ENCODE peak calls at places on chromosome 19, in six cellular contexts. One of them, this sample, is unnamed.
A peak's percentile ranks its signal among the peaks of the same experiment; 100 is the strongest.

GRCh38 chr19:1122972-1123363 is 19.2 kb downstream of the GPX4 start:
- DNase-seq in K562: peak; percentile 99
- DNase-seq in HCT116: peak; percentile 55
- DNase-seq in GM12878: no peak
- DNase-seq in H1: no peak
- DNase-seq in HepG2: peak; percentile 29
- DNase-seq in this sample: peak; percentile 99

GRCh38 chr19:19911150-19911549 is 10.4 kb downstream of the ZNF93 start:
- DNase-seq in K562: no peak
- DNase-seq in HCT116: no peak
- DNase-seq in GM12878: no peak
- DNase-seq in H1: no peak
- DNase-seq in HepG2: no peak
- DNase-seq in this sample: no peak

GRCh38 chr19:40217027-40217810 is 965 bp downstream of the TTC9B start:
- DNase-seq in K562: peak; percentile 62
- DNase-seq in HCT116: peak; percentile 69
- DNase-seq in GM12878: no peak
- DNase-seq in H1: peak; percentile 39
- DNase-seq in HepG2: no peak
- DNase-seq in this sample: peak; percentile 81

GRCh38 chr19:29798783-29799182 is 13.0 kb upstream of the CCNE1 start:
- DNase-seq in K562: no peak
- DNase-seq in HCT116: no peak
- DNase-seq in GM12878: no peak
- DNase-seq in H1: no peak
- DNase-seq in HepG2: no peak
- DNase-seq in this sample: no peak

GRCh38 chr19:40604647-40605200 is 3.6 kb downstream of the LTBP4 start:
- DNase-seq in K562: peak; percentile 41
- DNase-seq in HCT116: no peak
- DNase-seq in GM12878: no peak
- DNase-seq in H1: no peak
- DNase-seq in HepG2: no peak
- DNase-seq in this sample: no peak

GRCh38 chr19:50506700-50507099 is 4.3 kb downstream of the JOSD2 start:
- DNase-seq in K562: no peak
- DNase-seq in HCT116: no peak
- DNase-seq in GM12878: no peak
- DNase-seq in H1: no peak
- DNase-seq in HepG2: no peak
- DNase-seq in this sample: no peak

GRCh38 chr19:19461671-19462622 is 53.4 kb downstream of the TSSK6 start:
- DNase-seq in K562: peak; percentile 80
- DNase-seq in HCT116: no peak
- DNase-seq in GM12878: no peak
- DNase-seq in H1: peak; percentile 78
- DNase-seq in HepG2: peak; percentile 65
- DNase-seq in this sample: peak; percentile 94

GRCh38 chr19:11984986-11985385 is 20.1 kb downstream of the ZNF763 start:
- DNase-seq in K562: no peak
- DNase-seq in HCT116: no peak
- DNase-seq in GM12878: no peak
- DNase-seq in H1: no peak
- DNase-seq in HepG2: peak; percentile 39
- DNase-seq in this sample: peak; percentile 27

GRCh38 chr19:49182848-49183375 is 25.3 kb downstream of the TRPM4 start:
- DNase-seq in K562: peak; percentile 11
- DNase-seq in HCT116: no peak
- DNase-seq in GM12878: no peak
- DNase-seq in H1: no peak
- DNase-seq in HepG2: no peak
- DNase-seq in this sample: no peak

GRCh38 chr19:1292419-1293151 is 6.9 kb downstream of the EFNA2 start:
- DNase-seq in K562: no peak
- DNase-seq in HCT116: no peak
- DNase-seq in GM12878: no peak
- DNase-seq in H1: no peak
- DNase-seq in HepG2: no peak
- DNase-seq in this sample: no peak

GRCh38 chr19:14479309-14479984 is 4.3 kb upstream of the PTGER1 start:
- DNase-seq in K562: no peak
- DNase-seq in HCT116: no peak
- DNase-seq in GM12878: no peak
- DNase-seq in H1: no peak
- DNase-seq in HepG2: no peak
- DNase-seq in this sample: no peak

GRCh38 chr19:31352782-31353651 is 3.8 kb upstream of the TSHZ3 start:
- DNase-seq in K562: no peak
- DNase-seq in HCT116: no peak
- DNase-seq in GM12878: no peak
- DNase-seq in H1: no peak
- DNase-seq in HepG2: no peak
- DNase-seq in this sample: peak; percentile 36

GRCh38 chr19:3045885-3046603 is 16.3 kb downstream of the TLE5 start:
- DNase-seq in K562: no peak
- DNase-seq in HCT116: no peak
- DNase-seq in GM12878: no peak
- DNase-seq in H1: no peak
- DNase-seq in HepG2: no peak
- DNase-seq in this sample: no peak

GRCh38 chr19:32188921-32189320 is 156.5 kb upstream of the ZNF507 start:
- DNase-seq in K562: no peak
- DNase-seq in HCT116: no peak
- DNase-seq in GM12878: no peak
- DNase-seq in H1: no peak
- DNase-seq in HepG2: no peak
- DNase-seq in this sample: no peak

GRCh38 chr19:11581740-11582139 is 4.3 kb upstream of the ACP5 start:
- DNase-seq in K562: peak; percentile 37
- DNase-seq in HCT116: no peak
- DNase-seq in GM12878: peak; percentile 96
- DNase-seq in H1: no peak
- DNase-seq in HepG2: no peak
- DNase-seq in this sample: no peak

GRCh38 chr19:1155352-1156304 is 18.4 kb downstream of the SBNO2 start:
- DNase-seq in K562: no peak
- DNase-seq in HCT116: no peak
- DNase-seq in GM12878: no peak
- DNase-seq in H1: no peak
- DNase-seq in HepG2: no peak
- DNase-seq in this sample: no peak

GRCh38 chr19:31223805-31224534 is 125.3 kb downstream of the TSHZ3 start:
- DNase-seq in K562: no peak
- DNase-seq in HCT116: no peak
- DNase-seq in GM12878: no peak
- DNase-seq in H1: no peak
- DNase-seq in HepG2: no peak
- DNase-seq in this sample: no peak

GRCh38 chr19:16112778-16113177 is 1.1 kb downstream of the RAB8A start:
- DNase-seq in K562: peak; percentile 51
- DNase-seq in HCT116: no peak
- DNase-seq in GM12878: no peak
- DNase-seq in H1: no peak
- DNase-seq in HepG2: no peak
- DNase-seq in this sample: no peak

GRCh38 chr19:13146763-13147563 is 3.2 kb downstream of the STX10 start:
- DNase-seq in K562: no peak
- DNase-seq in HCT116: no peak
- DNase-seq in GM12878: no peak
- DNase-seq in H1: no peak
- DNase-seq in HepG2: no peak
- DNase-seq in this sample: peak; percentile 67

GRCh38 chr19:29263305-29264080 is 50.5 kb upstream of the UQCRFS1 start:
- DNase-seq in K562: peak; percentile 58
- DNase-seq in HCT116: no peak
- DNase-seq in GM12878: no peak
- DNase-seq in H1: no peak
- DNase-seq in HepG2: peak; percentile 11
- DNase-seq in this sample: peak; percentile 65

GRCh38 chr19:4446801-4447200 is 10.8 kb downstream of the UBXN6 start:
- DNase-seq in K562: no peak
- DNase-seq in HCT116: no peak
- DNase-seq in GM12878: no peak
- DNase-seq in H1: no peak
- DNase-seq in HepG2: no peak
- DNase-seq in this sample: no peak

GRCh38 chr19:45514376-45515051 is 7.2 kb downstream of the VASP start:
- DNase-seq in K562: peak; percentile 23
- DNase-seq in HCT116: no peak
- DNase-seq in GM12878: no peak
- DNase-seq in H1: no peak
- DNase-seq in HepG2: peak; percentile 95
- DNase-seq in this sample: no peak

GRCh38 chr19:55447421-55448174 is 4.5 kb upstream of the SHISA7 start:
- DNase-seq in K562: peak; percentile 6
- DNase-seq in HCT116: no peak
- DNase-seq in GM12878: no peak
- DNase-seq in H1: no peak
- DNase-seq in HepG2: no peak
- DNase-seq in this sample: peak; percentile 78

GRCh38 chr19:16825312-16826168 is 3.7 kb upstream of the SIN3B start:
- DNase-seq in K562: no peak
- DNase-seq in HCT116: no peak
- DNase-seq in GM12878: no peak
- DNase-seq in H1: no peak
- DNase-seq in HepG2: no peak
- DNase-seq in this sample: peak; percentile 33

GRCh38 chr19:7850429-7850819 is 20.4 kb downstream of the EVI5L start:
- DNase-seq in K562: no peak
- DNase-seq in HCT116: no peak
- DNase-seq in GM12878: no peak
- DNase-seq in H1: no peak
- DNase-seq in HepG2: no peak
- DNase-seq in this sample: peak; percentile 60

GRCh38 chr19:32251634-32252332 is 93.6 kb upstream of the ZNF507 start:
- DNase-seq in K562: no peak
- DNase-seq in HCT116: no peak
- DNase-seq in GM12878: no peak
- DNase-seq in H1: no peak
- DNase-seq in HepG2: no peak
- DNase-seq in this sample: no peak

GRCh38 chr19:45920458-45920857 is 5.9 kb upstream of the NANOS2 start:
- DNase-seq in K562: no peak
- DNase-seq in HCT116: no peak
- DNase-seq in GM12878: no peak
- DNase-seq in H1: no peak
- DNase-seq in HepG2: no peak
- DNase-seq in this sample: no peak

GRCh38 chr19:6433165-6433564 is 398 bp downstream of the SLC25A41 start:
- DNase-seq in K562: no peak
- DNase-seq in HCT116: no peak
- DNase-seq in GM12878: no peak
- DNase-seq in H1: no peak
- DNase-seq in HepG2: no peak
- DNase-seq in this sample: no peak
- TF ChIP-seq JUND in K562: no peak
- TF ChIP-seq JUND in HCT116: no peak
- TF ChIP-seq JUND in GM12878: no peak
- TF ChIP-seq JUND in H1: no peak
- TF ChIP-seq JUND in HepG2: no peak
- TF ChIP-seq JUND in this sample: no peak

GRCh38 chr19:38234615-38235014 is 10.6 kb upstream of the DPF1 start:
- DNase-seq in K562: no peak
- DNase-seq in HCT116: no peak
- DNase-seq in GM12878: no peak
- DNase-seq in H1: no peak
- DNase-seq in HepG2: no peak
- DNase-seq in this sample: no peak

GRCh38 chr19:38231918-38232317 is 7.9 kb upstream of the DPF1 start:
- DNase-seq in K562: no peak
- DNase-seq in HCT116: no peak
- DNase-seq in GM12878: no peak
- DNase-seq in H1: no peak
- DNase-seq in HepG2: no peak
- DNase-seq in this sample: no peak

GRCh38 chr19:38228491-38229439 is 4.7 kb upstream of the DPF1 start:
- DNase-seq in K562: peak; percentile 76
- DNase-seq in HCT116: no peak
- DNase-seq in GM12878: no peak
- DNase-seq in H1: no peak
- DNase-seq in HepG2: no peak
- DNase-seq in this sample: peak; percentile 83

GRCh38 chr19:38229585-38230073 is 5.6 kb upstream of the DPF1 start:
- DNase-seq in K562: peak; percentile 98
- DNase-seq in HCT116: peak; percentile 85
- DNase-seq in GM12878: no peak
- DNase-seq in H1: no peak
- DNase-seq in HepG2: peak; percentile 68
- DNase-seq in this sample: peak; percentile 97

GRCh38 chr19:38233740-38234251 is 9.8 kb upstream of the DPF1 start:
- DNase-seq in K562: peak; percentile 81
- DNase-seq in HCT116: peak; percentile 62
- DNase-seq in GM12878: no peak
- DNase-seq in H1: no peak
- DNase-seq in HepG2: peak; percentile 58
- DNase-seq in this sample: peak; percentile 88
- TF ChIP-seq MAX in K562: no peak
- TF ChIP-seq MAX in HCT116: no peak
- TF ChIP-seq MAX in GM12878: no peak
- TF ChIP-seq MAX in H1: no peak
- TF ChIP-seq MAX in HepG2: peak; percentile 17
- TF ChIP-seq MAX in this sample: no peak

GRCh38 chr19:5891938-5892771 is 11.4 kb downstream of the NDUFA11 start:
- DNase-seq in K562: peak; percentile 65
- DNase-seq in HCT116: no peak
- DNase-seq in GM12878: no peak
- DNase-seq in H1: no peak
- DNase-seq in HepG2: no peak
- DNase-seq in this sample: peak; percentile 83
- TF ChIP-seq JUND in K562: no peak
- TF ChIP-seq JUND in HCT116: no peak
- TF ChIP-seq JUND in GM12878: no peak
- TF ChIP-seq JUND in H1: no peak
- TF ChIP-seq JUND in HepG2: peak; percentile 60
- TF ChIP-seq JUND in this sample: no peak

DNA sequence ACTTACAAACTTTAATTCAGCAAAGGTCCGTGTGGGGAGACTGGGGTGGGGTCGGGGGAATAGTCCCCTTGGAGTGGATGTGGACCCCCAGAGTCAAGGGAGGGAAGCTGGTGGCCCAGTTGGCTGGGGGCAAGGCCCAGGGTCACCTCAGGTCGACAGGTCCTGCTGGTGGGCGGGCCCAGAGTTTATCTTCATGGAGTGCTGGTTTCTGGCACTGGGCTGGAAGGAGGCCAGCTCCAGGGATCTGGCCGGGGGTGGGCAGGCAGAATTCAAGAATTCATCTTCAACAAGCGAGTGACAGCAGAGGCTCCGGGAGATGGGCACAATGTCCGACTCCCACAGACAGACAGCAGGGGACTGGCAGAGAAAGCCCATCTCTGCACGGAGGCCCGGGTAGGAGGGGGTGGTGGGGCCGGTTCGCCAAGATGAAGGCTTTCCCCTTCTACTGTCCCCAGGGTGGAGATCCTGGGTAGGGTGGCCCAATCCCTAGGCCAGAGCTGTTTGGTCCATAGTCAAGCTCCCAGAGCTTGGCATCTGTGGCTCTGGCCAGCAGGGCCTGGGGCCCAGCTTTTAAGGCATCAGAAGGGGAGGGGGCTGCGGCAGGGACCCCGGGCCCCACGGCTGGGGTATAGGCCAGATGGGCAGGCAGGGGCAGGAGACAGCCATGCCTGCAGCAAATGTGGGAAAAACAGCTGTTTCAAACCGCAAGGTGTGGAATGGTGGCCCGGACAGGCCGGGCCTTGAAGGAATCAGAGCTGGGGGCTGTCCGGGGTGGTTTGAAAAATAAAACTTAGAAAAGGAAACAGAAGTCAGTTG is 622 bp upstream of the FDX2 start:
- DNase-seq in K562: no peak
- DNase-seq in HCT116: no peak
- DNase-seq in GM12878: no peak
- DNase-seq in H1: no peak
- DNase-seq in HepG2: no peak
- DNase-seq in this sample: peak; percentile 88
- TF ChIP-seq MAX in K562: no peak
- TF ChIP-seq MAX in HCT116: no peak
- TF ChIP-seq MAX in GM12878: no peak
- TF ChIP-seq MAX in H1: no peak
- TF ChIP-seq MAX in HepG2: no peak
- TF ChIP-seq MAX in this sample: no peak

This sample was measured in SK-N-SH.